ENCODE peak calls at places on chromosomes 13 and 19, in eight cellular contexts. M is transverse colon, L is type B pancreatic cell, T is HFFc6, C is psoas muscle, K is pancreas, A is Peyer's patch, B is mucosa of descending colon. Q is an unnamed sample.

GRCh38 chr13:51838235-51838846 is 6.6 kb downstream of the TMEM272 start:
- DNase-seq in M (no peak), L (no peak), T (peak; percentile 47), C (no peak), K (no peak), A (no peak), B (no peak), Q (no peak)

GRCh38 chr19:8503506-8503905 is 1.1 kb upstream of the PRAM1 start:
- DNase-seq in M (no peak), L (no peak), T (no peak), C (no peak), K (no peak), A (no peak), B (no peak), Q (no peak)

GRCh38 chr13:109787135-109787954 is 962 bp upstream of the IRS2 start:
- DNase-seq in M (peak; percentile 36), L (no peak), T (no peak), C (peak; percentile 63), K (peak; percentile 80), A (peak; percentile 62), B (peak; percentile 48), Q (peak; percentile 40)

GRCh38 chr13:50085063-50085462 is 69.8 kb downstream of the KCNRG start:
- DNase-seq in M (no peak), L (no peak), T (peak; percentile 51), C (no peak), K (no peak), A (no peak), B (no peak), Q (no peak)

GRCh38 chr13:113656015-113656588 is 1.9 kb downstream of the ATP4B start:
- DNase-seq in M (peak; percentile 7), L (peak; percentile 66), T (no peak), C (peak; percentile 46), K (no peak), A (peak; percentile 40), B (no peak), Q (no peak)

GRCh38 chr13:31105020-31105800 is 56.5 kb downstream of the HSPH1 start:
- DNase-seq in M (no peak), L (no peak), T (no peak), C (no peak), K (no peak), A (no peak), B (no peak), Q (peak; percentile 15)

GRCh38 chr19:7716762-7717161 is 14.8 kb upstream of the FCER2 start:
- DNase-seq in M (no peak), L (no peak), T (no peak), C (no peak), K (no peak), A (no peak), B (no peak), Q (no peak)

GRCh38 chr19:4456843-4457653 is 546 bp downstream of the UBXN6 start:
- DNase-seq in M (peak; percentile 47), L (peak; percentile 82), T (peak; percentile 37), C (peak; percentile 64), K (peak; percentile 83), A (no peak), B (peak; percentile 31), Q (peak; percentile 78)

GRCh38 chr19:42989851-42990250 is 36.4 kb downstream of the PSG11 start:
- DNase-seq in M (no peak), L (no peak), T (no peak), C (no peak), K (no peak), A (no peak), B (no peak), Q (no peak)

GRCh38 chr13:73171926-73172325 is 113.1 kb downstream of the KLF5 start:
- DNase-seq in M (no peak), L (no peak), T (peak; percentile 23), C (no peak), K (no peak), A (no peak), B (no peak), Q (no peak)

GRCh38 chr13:97221046-97221445 is 1.1 kb upstream of the MBNL2 start:
- DNase-seq in M (no peak), L (no peak), T (no peak), C (no peak), K (no peak), A (no peak), B (no peak), Q (no peak)

GRCh38 chr13:89695343-89696257 is 1651.9 kb upstream of the MIR17HG start:
- DNase-seq in M (peak; percentile 9), L (no peak), T (no peak), C (no peak), K (no peak), A (no peak), B (peak; percentile 62), Q (peak; percentile 70)

GRCh38 chr19:18940791-18941627 is at the start of gene HOMER3:
- DNase-seq in M (peak; percentile 85), L (peak; percentile 85), T (peak; percentile 19), C (peak; percentile 92), K (peak; percentile 89), A (peak; percentile 86), B (peak; percentile 89), Q (peak; percentile 92)
- TF ChIP-seq CTCF in M (peak; percentile 20), L (peak; percentile 40), T (peak; percentile 24), C (peak; percentile 34), K (no peak), A (peak; percentile 41), B (peak; percentile 12), Q (no peak)

DNA sequence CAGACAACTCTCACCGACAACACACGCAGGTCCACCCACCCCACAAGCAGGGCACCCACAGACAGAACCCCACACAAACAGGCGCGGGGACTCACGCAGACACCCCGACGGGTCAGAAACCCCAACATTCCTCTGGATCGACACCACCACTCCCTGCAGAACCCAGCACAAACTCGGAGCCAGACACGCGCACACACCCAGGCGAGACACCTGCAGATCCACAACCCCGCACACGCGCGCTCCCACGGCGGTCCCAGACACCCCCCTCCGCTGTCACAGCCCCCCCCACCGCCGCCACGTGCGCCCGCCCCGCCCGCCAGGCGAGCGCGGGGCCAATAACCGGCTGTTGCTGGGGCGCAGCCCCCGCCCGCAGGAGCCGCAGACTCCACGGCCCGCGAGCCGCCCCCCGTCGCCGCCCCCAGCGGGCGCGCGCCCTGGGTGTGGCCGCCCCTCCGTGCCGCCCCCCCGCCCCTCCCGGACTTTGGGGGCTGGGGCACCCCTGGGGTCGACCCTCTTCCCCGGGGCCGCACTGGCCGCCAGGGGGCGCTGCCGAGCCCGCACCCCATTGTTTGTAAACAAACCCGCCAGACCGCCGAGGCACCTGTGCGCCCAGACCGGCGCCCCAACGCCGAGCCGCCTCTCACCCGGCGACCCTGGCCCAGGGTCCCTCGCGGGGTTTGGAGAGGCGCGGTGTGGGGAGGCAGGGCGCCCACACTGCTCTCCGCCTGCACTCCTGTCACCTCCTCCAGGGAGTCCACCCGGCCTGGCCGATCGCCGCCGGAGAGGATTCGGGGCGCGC is 678 bp downstream of the BBC3 start:
- DNase-seq in M (peak; percentile 82), L (peak; percentile 83), T (peak; percentile 19), C (peak; percentile 89), K (peak; percentile 90), A (peak; percentile 84), B (peak; percentile 82), Q (peak; percentile 67)
- TF ChIP-seq CTCF in M (peak; percentile 91), L (peak; percentile 96), T (peak; percentile 98), C (peak; percentile 94), K (peak; percentile 75), A (peak; percentile 90), B (peak; percentile 92), Q (peak; percentile 99)

GRCh38 chr19:45958320-45958719 is 15.3 kb downstream of the NOVA2 start:
- DNase-seq in M (no peak), L (no peak), T (no peak), C (no peak), K (no peak), A (no peak), B (no peak), Q (no peak)

GRCh38 chr19:45962021-45962420 is 11.6 kb downstream of the NOVA2 start:
- DNase-seq in M (no peak), L (no peak), T (no peak), C (peak; percentile 42), K (no peak), A (no peak), B (no peak), Q (no peak)

GRCh38 chr19:45959517-45960025 is 14.1 kb downstream of the NOVA2 start:
- DNase-seq in M (no peak), L (no peak), T (no peak), C (no peak), K (no peak), A (no peak), B (no peak), Q (no peak)

GRCh38 chr19:45958763-45959516 is 14.7 kb downstream of the NOVA2 start:
- DNase-seq in M (no peak), L (no peak), T (no peak), C (no peak), K (no peak), A (no peak), B (no peak), Q (no peak)

GRCh38 chr19:45960595-45961235 is 12.9 kb downstream of the NOVA2 start:
- DNase-seq in M (no peak), L (no peak), T (no peak), C (no peak), K (no peak), A (no peak), B (no peak), Q (no peak)
- TF ChIP-seq CTCF in M (no peak), L (no peak), T (peak; percentile 20), C (no peak), K (no peak), A (no peak), B (no peak), Q (no peak)

GRCh38 chr19:37466277-37466797 is 907 bp downstream of the ZNF569 start:
- DNase-seq in M (no peak), L (no peak), T (no peak), C (no peak), K (no peak), A (no peak), B (peak; percentile 6), Q (no peak)

GRCh38 chr19:37470216-37470615 is 1.1 kb downstream of the ZNF570 start:
- DNase-seq in M (no peak), L (no peak), T (no peak), C (no peak), K (no peak), A (no peak), B (no peak), Q (no peak)

GRCh38 chr19:37468961-37469777 is at the start of gene ZNF570:
- DNase-seq in M (peak; percentile 91), L (peak; percentile 89), T (peak; percentile 85), C (peak; percentile 95), K (peak; percentile 96), A (peak; percentile 91), B (peak; percentile 93), Q (peak; percentile 83)

GRCh38 chr19:37467608-37468090 is 405 bp upstream of the ZNF569 start:
- DNase-seq in M (no peak), L (no peak), T (no peak), C (no peak), K (no peak), A (no peak), B (no peak), Q (no peak)

DNA sequence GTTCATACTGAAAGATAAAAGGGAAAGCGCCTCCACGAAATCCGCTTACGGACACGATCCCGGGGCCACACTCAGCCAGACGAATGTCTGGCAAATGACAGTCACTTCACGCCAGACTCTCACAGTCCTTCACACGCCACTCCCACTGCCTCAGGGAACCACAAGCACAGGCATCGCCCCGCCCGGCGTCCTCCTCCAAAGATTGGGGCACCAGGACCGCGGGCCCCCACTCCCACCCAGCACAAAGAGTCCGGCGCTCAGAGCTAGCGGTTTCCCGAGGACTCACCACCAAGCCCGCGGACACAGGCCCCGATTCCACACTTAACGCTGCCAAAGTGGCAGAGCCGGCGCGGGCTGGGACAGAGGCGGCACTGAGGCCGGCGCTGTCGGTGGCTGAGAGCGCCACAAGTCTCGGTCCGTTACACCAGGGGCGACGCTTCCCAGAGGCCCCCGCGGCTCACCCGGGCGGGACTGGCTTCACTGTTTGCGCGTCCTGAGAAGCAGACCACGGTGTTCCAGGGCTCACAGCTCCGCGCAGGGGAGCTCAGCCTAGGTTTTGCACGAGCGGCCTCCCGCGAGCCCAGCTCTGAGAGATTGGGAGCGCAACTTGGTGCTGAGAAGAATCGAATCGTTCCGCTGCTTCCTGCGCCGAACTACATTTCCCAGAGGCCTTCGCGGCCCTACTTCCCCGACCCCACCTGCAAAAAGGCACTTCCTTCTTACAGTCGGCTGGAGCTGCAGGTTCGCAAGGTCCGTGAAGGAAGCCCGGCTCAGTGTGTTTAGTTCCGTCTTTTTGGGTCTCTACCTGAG is at the start of gene ZNF569:
- DNase-seq in M (peak; percentile 92), L (peak; percentile 89), T (peak; percentile 90), C (peak; percentile 94), K (peak; percentile 93), A (peak; percentile 89), B (peak; percentile 96), Q (peak; percentile 77)
- TF ChIP-seq CTCF in M (no peak), L (no peak), T (no peak), C (no peak), K (no peak), A (no peak), B (no peak), Q (no peak)